ENCODE peak calls at places on chromosomes 3 and 15, in eight cellular contexts. Y is neural crest cell; N is kidney epithelial cell; T is stimulated activated CD4-positive, alpha-beta T cell treated with anti-CD3 and anti-CD28 coated beads, Interleukin-12 subunit alpha, Interleukin-12 subunit beta, amount 100 ng/mL, for 48 hours; Q is endodermal cell; K is mesothelial cell of epicardium; D is midbrain; J is EH. W is an unnamed sample.

GRCh38 chr3:183825380-183826161 is at the start of gene MAP6D1:
- DNase-seq in Y (peak), N (no peak), T (peak), Q (peak), K (peak), D (peak), J (peak), W (peak)

GRCh38 chr15:39102431-39102830 is 478.4 kb upstream of the THBS1 start:
- DNase-seq in Y (no peak), N (no peak), T (no peak), Q (no peak), K (no peak), D (no peak), J (peak), W (no peak)

GRCh38 chr15:68231102-68231818 is 1.7 kb upstream of the CLN6 start:
- DNase-seq in Y (no peak), N (no peak), T (no peak), Q (no peak), K (no peak), D (no peak), J (no peak), W (peak)

GRCh38 chr3:119690043-119690656 is 12.7 kb upstream of the CFAP91 start:
- DNase-seq in Y (no peak), N (no peak), T (no peak), Q (no peak), K (no peak), D (no peak), J (peak), W (no peak)

GRCh38 chr3:134445631-134446030 is 40.2 kb downstream of the ANAPC13 start:
- DNase-seq in Y (no peak), N (no peak), T (no peak), Q (no peak), K (no peak), D (no peak), J (peak), W (no peak)

GRCh38 chr15:42163291-42163690 is 6.9 kb upstream of the PLA2G4F start:
- DNase-seq in Y (no peak), N (no peak), T (no peak), Q (no peak), K (no peak), D (no peak), J (no peak), W (no peak)

GRCh38 chr3:12187448-12188327 is 29.0 kb upstream of the TIMP4 start:
- DNase-seq in Y (no peak), N (no peak), T (peak), Q (peak), K (no peak), D (peak), J (peak), W (no peak)

GRCh38 chr15:70308011-70308761 is 210.5 kb upstream of the TLE3 start:
- DNase-seq in Y (no peak), N (no peak), T (no peak), Q (no peak), K (no peak), D (no peak), J (no peak), W (no peak)

GRCh38 chr3:149933008-149933407 is 37.7 kb downstream of the PFN2 start:
- DNase-seq in Y (no peak), N (no peak), T (no peak), Q (no peak), K (no peak), D (no peak), J (no peak), W (no peak)

W was measured in type B pancreatic cell.